ENCODE peak calls at places on chromosome 4, in five cellular contexts. Q is esophagus squamous epithelium, M is GM23248, A is vagina, O is adrenal gland. I is an unnamed sample.

GRCh38 chr4:26503427-26503826 is 13.1 kb upstream of the CCKAR start:
- DNase-seq in Q (no peak), M (no peak), A (no peak), O (no peak), I (no peak)

GRCh38 chr4:93670434-93670833 is 158.1 kb upstream of the ATOH1 start:
- DNase-seq in Q (no peak), A (no peak), M (no peak), O (no peak), I (no peak)

GRCh38 chr4:38785041-38785790 is 2.4 kb upstream of the TLR10 start:
- DNase-seq in A (no peak), O (no peak), M (no peak), Q (no peak), I (no peak)

GRCh38 chr4:176259330-176260090 is 9.5 kb downstream of the ASB5 start:
- DNase-seq in O (no peak), M (peak; percentile 74), A (no peak), Q (no peak), I (no peak)

GRCh38 chr4:21596521-21596920 is 352.1 kb downstream of the KCNIP4 start:
- DNase-seq in M (no peak), A (no peak), O (no peak), Q (no peak), I (no peak)

GRCh38 chr4:212438-213174 is 88.3 kb downstream of the ZNF718 start:
- DNase-seq in M (peak; percentile 90), Q (no peak), O (peak; percentile 73), A (no peak), I (peak; percentile 22)

GRCh38 chr4:42643685-42644084 is 13.2 kb downstream of the ATP8A1 start:
- DNase-seq in A (no peak), O (peak; percentile 24), M (no peak), Q (no peak), I (no peak)

GRCh38 chr4:150211016-150211415 is 132.8 kb downstream of the DCLK2 start:
- DNase-seq in A (no peak), M (peak; percentile 23), Q (no peak), O (no peak), I (no peak)

GRCh38 chr4:117064297-117064696 is 21.1 kb downstream of the TRAM1L1 start:
- DNase-seq in Q (no peak), O (no peak), M (peak; percentile 19), A (no peak), I (no peak)

GRCh38 chr4:40180356-40180755 is 16.5 kb upstream of the RHOH start:
- DNase-seq in A (no peak), O (no peak), Q (no peak), M (peak; percentile 92), I (no peak)

GRCh38 chr4:80306255-80306654 is 29.3 kb upstream of the CFAP299 start:
- DNase-seq in M (peak; percentile 66), O (no peak), Q (no peak), A (no peak), I (no peak)

GRCh38 chr4:107747748-107748486 is 27.9 kb upstream of the PAPSS1 start:
- DNase-seq in A (no peak), O (no peak), Q (no peak), M (no peak), I (no peak)

GRCh38 chr4:84800256-84800655 is 166.2 kb downstream of the WDFY3 start:
- DNase-seq in Q (no peak), M (peak; percentile 33), A (no peak), O (no peak), I (no peak)

GRCh38 chr4:136392576-136392975 is 1139.7 kb downstream of the PCDH18 start:
- DNase-seq in O (no peak), Q (no peak), A (no peak), M (no peak), I (no peak)

GRCh38 chr4:2296621-2297601 is 35.0 kb upstream of the MXD4 start:
- DNase-seq in M (no peak), A (no peak), O (no peak), Q (no peak), I (no peak)

GRCh38 chr4:150896513-150896912 is 118.6 kb downstream of the LRBA start:
- DNase-seq in A (no peak), Q (no peak), O (no peak), M (no peak), I (no peak)

DNA sequence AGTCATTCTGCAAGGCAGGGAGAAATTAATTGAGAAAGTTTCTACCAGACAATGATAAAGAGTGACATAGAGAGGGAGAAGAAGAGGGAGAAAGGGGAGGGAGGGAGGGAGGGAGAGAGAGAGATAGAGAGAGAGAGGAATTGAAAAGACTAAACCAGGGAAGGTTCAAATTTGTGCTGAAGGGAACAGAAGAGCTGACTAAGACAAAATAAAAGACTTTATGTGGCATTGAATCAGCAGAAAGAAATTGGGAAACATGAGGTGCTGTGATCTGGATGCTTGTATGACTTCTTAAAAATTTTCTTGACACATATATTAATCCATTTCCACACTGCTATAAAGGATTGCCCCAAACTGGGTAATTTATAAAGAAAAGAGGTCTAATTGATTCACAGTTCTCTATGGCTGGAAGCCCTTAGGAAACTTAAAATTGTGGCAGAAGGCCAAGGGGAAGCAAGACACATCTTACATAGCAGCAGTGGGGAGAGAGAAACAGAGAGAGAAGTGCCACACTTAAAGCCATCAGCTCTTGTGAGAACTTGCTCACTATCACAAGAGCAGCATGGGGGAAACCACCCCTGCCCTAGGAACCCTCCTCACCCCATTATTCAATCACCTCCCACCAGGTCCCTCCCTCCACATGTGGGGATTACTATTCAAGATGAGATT is 13.5 kb upstream of the CXCL6 start:
- DNase-seq in M (no peak), O (no peak), A (no peak), Q (no peak), I (no peak)
- H3K27ac ChIP-seq in M (no peak overlapping the region), O (no peak overlapping the region), A (no peak overlapping the region), Q (no peak overlapping the region), I (no peak overlapping the region)

DNA sequence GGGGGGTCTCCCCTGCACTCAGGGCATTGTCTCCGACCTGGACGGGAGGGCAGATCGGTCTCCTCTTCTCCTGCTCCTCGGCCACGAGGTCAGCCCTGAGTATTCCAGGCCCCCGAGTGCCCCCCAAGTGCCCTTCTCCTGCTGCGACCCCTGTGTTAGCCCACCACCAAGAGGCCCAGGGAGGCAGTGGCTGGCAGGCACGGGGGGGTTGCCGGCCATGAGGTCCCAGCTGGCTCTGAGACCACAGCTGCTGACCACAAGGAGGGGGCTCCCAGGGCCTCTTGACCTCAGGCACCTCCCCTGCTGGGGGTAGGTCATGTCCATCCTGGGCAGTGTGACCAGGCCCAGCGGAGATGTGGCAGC is 186.1 kb upstream of the PSAPL1 start:
- DNase-seq in M (no peak), Q (no peak), A (no peak), O (no peak), I (no peak)
- H3K27ac ChIP-seq in M (no peak overlapping the region), Q (no peak overlapping the region), A (no peak overlapping the region), O (no peak overlapping the region), I (no peak overlapping the region)

GRCh38 chr4:8410066-8410600 is 30.4 kb downstream of the ACOX3 start:
- DNase-seq in Q (no peak), A (no peak), O (no peak), M (peak; percentile 17), I (no peak)
- H3K27ac ChIP-seq in Q (no peak overlapping the region), A (no peak overlapping the region), O (no peak overlapping the region), M (no peak overlapping the region), I (no peak overlapping the region)

DNA sequence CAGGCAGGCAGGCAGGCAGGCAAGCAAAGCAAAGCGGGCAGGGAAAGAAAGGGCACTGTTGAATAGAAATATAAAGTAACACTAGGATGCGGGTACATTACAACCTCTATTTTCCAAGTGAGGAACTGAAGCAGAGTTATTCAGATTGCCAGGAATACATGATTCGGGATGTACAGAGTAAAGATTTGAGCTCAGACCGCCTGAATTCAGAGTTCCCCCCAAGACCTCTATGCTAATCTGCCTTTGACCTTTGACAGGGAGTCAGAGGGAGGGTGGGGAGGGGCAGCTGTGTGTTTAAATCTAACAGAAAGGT is 271.9 kb upstream of the SMIM31 start:
- DNase-seq in M (no peak), A (no peak), O (no peak), Q (no peak), I (no peak)
- H3K27ac ChIP-seq in M (no peak overlapping the region), A (no peak overlapping the region), O (no peak overlapping the region), Q (no peak overlapping the region), I (no peak overlapping the region)

GRCh38 chr4:74158561-74159396 is 861 bp downstream of the MTHFD2L start:
- DNase-seq in A (no peak), Q (no peak), M (peak; percentile 62), O (no peak), I (no peak)
- H3K27ac ChIP-seq in A (peak overlapping the region; percentile 85), Q (peak overlapping the region; percentile 95), M (peak overlapping the region; percentile 95), O (peak overlapping the region; percentile 92), I (peak overlapping the region; percentile 92)

GRCh38 chr4:147408189-147408588 is 72.7 kb upstream of the EDNRA start:
- DNase-seq in A (no peak), M (no peak), Q (no peak), O (no peak), I (no peak)

GRCh38 chr4:147407261-147408045 is 73.4 kb upstream of the EDNRA start:
- DNase-seq in Q (no peak), A (no peak), O (no peak), M (no peak), I (no peak)

GRCh38 chr4:147409350-147409749 is 71.5 kb upstream of the EDNRA start:
- DNase-seq in O (no peak), A (no peak), M (no peak), Q (no peak), I (no peak)
- H3K27ac ChIP-seq in O (no peak overlapping the region), A (no peak overlapping the region), M (no peak overlapping the region), Q (no peak overlapping the region), I (no peak overlapping the region)

GRCh38 chr4:67546971-67547370 is 1.7 kb upstream of the CENPC start:
- DNase-seq in Q (no peak), O (no peak), M (no peak), A (no peak), I (no peak)

GRCh38 chr4:67549123-67549522 is 3.8 kb upstream of the CENPC start:
- DNase-seq in Q (no peak), A (no peak), O (no peak), M (peak; percentile 28), I (no peak)

GRCh38 chr4:67542076-67542475 is 3.2 kb downstream of the CENPC start:
- DNase-seq in A (no peak), M (no peak), O (no peak), Q (no peak), I (no peak)

GRCh38 chr4:67545199-67545995 is at the start of gene CENPC:
- DNase-seq in O (peak; percentile 95), Q (peak; percentile 87), M (peak; percentile 99), A (peak; percentile 98), I (peak; percentile 97)

GRCh38 chr4:67545996-67546356 is 673 bp upstream of the CENPC start:
- DNase-seq in A (no peak), O (no peak), Q (no peak), M (no peak), I (no peak)
- H3K27ac ChIP-seq in A (peak overlapping the region; percentile 92), O (no peak overlapping the region), Q (peak overlapping the region; percentile 94), M (peak overlapping the region; percentile 51), I (peak overlapping the region; percentile 93)

DNA sequence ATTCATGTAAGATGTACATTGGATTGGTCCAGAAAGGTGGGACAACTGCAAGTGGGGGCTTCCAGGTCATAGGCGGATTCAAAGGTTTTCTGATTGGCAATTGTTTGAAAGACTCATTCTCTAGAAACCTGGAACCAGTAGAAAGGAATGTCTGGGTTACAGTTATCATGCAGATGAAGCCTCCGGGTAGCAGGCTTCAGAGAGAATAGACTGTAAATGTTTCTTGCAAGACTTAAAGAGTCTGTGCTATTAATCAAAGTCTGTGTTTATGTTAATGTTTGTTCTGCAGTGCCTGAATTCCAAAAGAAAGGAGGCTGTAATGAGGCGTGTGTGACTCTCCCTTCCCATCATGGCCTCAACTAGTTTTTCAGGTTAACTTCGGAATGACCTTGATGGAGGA is 43.9 kb upstream of the GC start:
- DNase-seq in Q (no peak), M (no peak), A (no peak), O (no peak), I (no peak)
- H3K27ac ChIP-seq in Q (no peak overlapping the region), M (no peak overlapping the region), A (no peak overlapping the region), O (no peak overlapping the region), I (no peak overlapping the region)

GRCh38 chr4:158164849-158165248 is 8.0 kb downstream of the GASK1B start:
- DNase-seq in M (no peak), A (no peak), O (no peak), Q (no peak), I (no peak)
- H3K27ac ChIP-seq in M (no peak overlapping the region), A (peak overlapping the region; percentile 8), O (no peak overlapping the region), Q (no peak overlapping the region), I (peak overlapping the region; percentile 65)

I was measured in transverse colon.